ENCODE peak calls at places on chromosomes 5 and 9, in five cellular contexts. One of them, this sample, is unnamed.
A peak's percentile ranks its signal among the peaks of the same experiment; 100 is the strongest.

GRCh38 chr5:147898875-147899401 is 7.4 kb downstream of the C5orf46 start:
- DNase-seq in effector memory CD4-positive, alpha-beta T cell: no peak
- DNase-seq in transverse colon: no peak
- DNase-seq in neural progenitor cell: no peak
- DNase-seq in GM23248: no peak
- DNase-seq in this sample: no peak

GRCh38 chr9:87479801-87480201 is 17.9 kb upstream of the DAPK1 start:
- DNase-seq in effector memory CD4-positive, alpha-beta T cell: no peak
- DNase-seq in neural progenitor cell: no peak
- DNase-seq in GM23248: no peak
- DNase-seq in transverse colon: peak; percentile 34
- DNase-seq in this sample: no peak

GRCh38 chr9:134914501-134914834 is 3.2 kb downstream of the FCN1 start:
- DNase-seq in GM23248: no peak
- DNase-seq in transverse colon: no peak
- DNase-seq in effector memory CD4-positive, alpha-beta T cell: no peak
- DNase-seq in neural progenitor cell: no peak
- DNase-seq in this sample: peak; percentile 6

GRCh38 chr5:67194169-67194568 is 2.4 kb downstream of the CD180 start:
- DNase-seq in effector memory CD4-positive, alpha-beta T cell: no peak
- DNase-seq in GM23248: no peak
- DNase-seq in transverse colon: no peak
- DNase-seq in neural progenitor cell: no peak
- DNase-seq in this sample: no peak

GRCh38 chr9:21334969-21335632 is at the start of gene KLHL9:
- DNase-seq in transverse colon: peak; percentile 94
- DNase-seq in neural progenitor cell: peak; percentile 96
- DNase-seq in effector memory CD4-positive, alpha-beta T cell: peak; percentile 72
- DNase-seq in GM23248: peak; percentile 96
- DNase-seq in this sample: peak; percentile 94

GRCh38 chr9:125241000-125241862 is at the start of gene HSPA5:
- DNase-seq in transverse colon: peak; percentile 100
- DNase-seq in effector memory CD4-positive, alpha-beta T cell: peak; percentile 100
- DNase-seq in GM23248: peak; percentile 99
- DNase-seq in neural progenitor cell: peak; percentile 99
- DNase-seq in this sample: peak; percentile 100

GRCh38 chr5:91357012-91357634 is 26.0 kb downstream of the ARRDC3 start:
- DNase-seq in transverse colon: no peak
- DNase-seq in effector memory CD4-positive, alpha-beta T cell: no peak
- DNase-seq in neural progenitor cell: no peak
- DNase-seq in GM23248: no peak
- DNase-seq in this sample: no peak

GRCh38 chr5:154690488-154690887 is 64.7 kb upstream of the LARP1 start:
- DNase-seq in transverse colon: no peak
- DNase-seq in effector memory CD4-positive, alpha-beta T cell: no peak
- DNase-seq in GM23248: no peak
- DNase-seq in neural progenitor cell: no peak
- DNase-seq in this sample: no peak

GRCh38 chr5:151549713-151550112 is 41.4 kb downstream of the FAT2 start:
- DNase-seq in neural progenitor cell: no peak
- DNase-seq in effector memory CD4-positive, alpha-beta T cell: no peak
- DNase-seq in transverse colon: no peak
- DNase-seq in GM23248: no peak
- DNase-seq in this sample: no peak

GRCh38 chr5:57745029-57745428 is 262.4 kb upstream of the ACTBL2 start:
- DNase-seq in transverse colon: no peak
- DNase-seq in GM23248: no peak
- DNase-seq in effector memory CD4-positive, alpha-beta T cell: no peak
- DNase-seq in neural progenitor cell: no peak
- DNase-seq in this sample: no peak

GRCh38 chr5:172939045-172939444 is 20.2 kb upstream of the RPL26L1 start:
- DNase-seq in effector memory CD4-positive, alpha-beta T cell: no peak
- DNase-seq in GM23248: peak; percentile 67
- DNase-seq in neural progenitor cell: peak; percentile 50
- DNase-seq in transverse colon: no peak
- DNase-seq in this sample: no peak

GRCh38 chr9:136995772-136996308 is 528 bp downstream of the CLIC3 start:
- DNase-seq in neural progenitor cell: no peak
- DNase-seq in GM23248: peak; percentile 69
- DNase-seq in effector memory CD4-positive, alpha-beta T cell: no peak
- DNase-seq in transverse colon: no peak
- DNase-seq in this sample: no peak

GRCh38 chr9:136992819-136993369 is 672 bp downstream of the PAXX start:
- DNase-seq in GM23248: no peak
- DNase-seq in neural progenitor cell: no peak
- DNase-seq in transverse colon: no peak
- DNase-seq in effector memory CD4-positive, alpha-beta T cell: no peak
- DNase-seq in this sample: no peak

GRCh38 chr9:136995370-136995769 is 998 bp downstream of the CLIC3 start:
- DNase-seq in neural progenitor cell: no peak
- DNase-seq in GM23248: peak; percentile 54
- DNase-seq in effector memory CD4-positive, alpha-beta T cell: no peak
- DNase-seq in transverse colon: no peak
- DNase-seq in this sample: no peak

GRCh38 chr9:136994885-136995224 is 1.5 kb downstream of the CLIC3 start:
- DNase-seq in transverse colon: no peak
- DNase-seq in effector memory CD4-positive, alpha-beta T cell: no peak
- DNase-seq in neural progenitor cell: no peak
- DNase-seq in GM23248: no peak
- DNase-seq in this sample: no peak

GRCh38 chr9:136994180-136994884 is 2.0 kb downstream of the CLIC3 start:
- DNase-seq in neural progenitor cell: no peak
- DNase-seq in GM23248: no peak
- DNase-seq in effector memory CD4-positive, alpha-beta T cell: no peak
- DNase-seq in transverse colon: no peak
- DNase-seq in this sample: no peak
- H3K4me3 ChIP-seq in neural progenitor cell: no peak overlapping the region
- H3K4me3 ChIP-seq in GM23248: no peak overlapping the region
- H3K4me3 ChIP-seq in effector memory CD4-positive, alpha-beta T cell: no peak overlapping the region
- H3K4me3 ChIP-seq in transverse colon: no peak overlapping the region
- H3K4me3 ChIP-seq in this sample: no peak overlapping the region

GRCh38 chr5:141356950-141357349 is 2.1 kb downstream of the PCDHGA4 start:
- DNase-seq in effector memory CD4-positive, alpha-beta T cell: no peak
- DNase-seq in GM23248: no peak
- DNase-seq in neural progenitor cell: no peak
- DNase-seq in transverse colon: no peak
- DNase-seq in this sample: no peak

GRCh38 chr5:141363952-141364660 is at the start of gene PCDHGA5:
- DNase-seq in neural progenitor cell: no peak
- DNase-seq in effector memory CD4-positive, alpha-beta T cell: no peak
- DNase-seq in GM23248: no peak
- DNase-seq in transverse colon: no peak
- DNase-seq in this sample: no peak

GRCh38 chr5:141359790-141360426 is at the start of gene PCDHGB2:
- DNase-seq in transverse colon: no peak
- DNase-seq in GM23248: peak; percentile 44
- DNase-seq in neural progenitor cell: peak; percentile 38
- DNase-seq in effector memory CD4-positive, alpha-beta T cell: no peak
- DNase-seq in this sample: no peak

GRCh38 chr5:141362719-141363118 is 1.2 kb upstream of the PCDHGA5 start:
- DNase-seq in effector memory CD4-positive, alpha-beta T cell: no peak
- DNase-seq in neural progenitor cell: no peak
- DNase-seq in transverse colon: no peak
- DNase-seq in GM23248: no peak
- DNase-seq in this sample: no peak

DNA sequence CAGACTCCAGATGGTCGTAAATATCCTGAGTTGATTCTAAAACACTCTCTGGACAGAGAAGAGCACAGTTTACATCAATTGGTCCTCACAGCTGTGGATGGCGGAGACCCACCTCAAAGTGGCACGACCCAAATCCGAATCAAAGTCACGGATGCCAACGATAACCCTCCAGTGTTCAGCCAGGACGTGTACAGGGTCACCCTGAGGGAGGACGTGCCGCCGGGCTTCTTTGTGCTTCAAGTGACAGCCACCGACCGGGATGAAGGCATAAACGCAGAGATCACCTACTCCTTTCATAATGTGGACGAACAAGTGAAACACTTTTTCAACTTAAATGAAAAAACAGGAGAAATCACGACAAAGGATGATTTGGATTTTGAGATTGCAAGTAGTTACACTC is 891 bp downstream of the PCDHGB2 start:
- DNase-seq in GM23248: no peak
- DNase-seq in neural progenitor cell: no peak
- DNase-seq in effector memory CD4-positive, alpha-beta T cell: no peak
- DNase-seq in transverse colon: no peak
- DNase-seq in this sample: no peak
- H3K4me3 ChIP-seq in GM23248: peak overlapping the region; percentile 40
- H3K4me3 ChIP-seq in neural progenitor cell: no peak overlapping the region
- H3K4me3 ChIP-seq in effector memory CD4-positive, alpha-beta T cell: no peak overlapping the region
- H3K4me3 ChIP-seq in transverse colon: no peak overlapping the region
- H3K4me3 ChIP-seq in this sample: no peak overlapping the region

GRCh38 chr9:136441681-136442245 is 2.1 kb upstream of the INPP5E start:
- DNase-seq in effector memory CD4-positive, alpha-beta T cell: no peak
- DNase-seq in GM23248: no peak
- DNase-seq in neural progenitor cell: no peak
- DNase-seq in transverse colon: no peak
- DNase-seq in this sample: no peak
- H3K4me3 ChIP-seq in effector memory CD4-positive, alpha-beta T cell: no peak overlapping the region
- H3K4me3 ChIP-seq in GM23248: no peak overlapping the region
- H3K4me3 ChIP-seq in neural progenitor cell: no peak overlapping the region
- H3K4me3 ChIP-seq in transverse colon: no peak overlapping the region
- H3K4me3 ChIP-seq in this sample: no peak overlapping the region

GRCh38 chr9:89639961-89640360 is 35.1 kb downstream of the GADD45G start:
- DNase-seq in neural progenitor cell: no peak
- DNase-seq in GM23248: no peak
- DNase-seq in effector memory CD4-positive, alpha-beta T cell: no peak
- DNase-seq in transverse colon: no peak
- DNase-seq in this sample: no peak
- H3K4me3 ChIP-seq in neural progenitor cell: no peak overlapping the region
- H3K4me3 ChIP-seq in GM23248: no peak overlapping the region
- H3K4me3 ChIP-seq in effector memory CD4-positive, alpha-beta T cell: no peak overlapping the region
- H3K4me3 ChIP-seq in transverse colon: no peak overlapping the region
- H3K4me3 ChIP-seq in this sample: no peak overlapping the region